ENCODE peak calls at places on chromosomes 7 and 10, in eight cellular contexts. K is Daoy; E is stimulated activated CD8-positive, alpha-beta memory T cell treated with anti-CD3 and anti-CD28 coated beads, Interleukin-7, amount 100 ng/mL, for 4 hours; R is brain microvascular endothelial cell; Q is germinal center; V is LoVo; D is SJSA1; A is spleen. S is an unnamed sample.
A peak's percentile ranks its signal among the peaks of the same experiment; 100 is the strongest.

GRCh38 chr7:44348300-44348699 is 22.9 kb upstream of the CAMK2B start:
- DNase-seq in K (no peak), E (no peak), R (peak; percentile 49), Q (peak; percentile 73), V (no peak), D (peak; percentile 29), A (no peak), S (peak; percentile 78)

GRCh38 chr7:6440381-6440780 is 7.4 kb downstream of the DAGLB start:
- DNase-seq in K (no peak), E (no peak), R (no peak), Q (no peak), V (no peak), D (no peak), A (no peak), S (no peak)

GRCh38 chr7:83876593-83876992 is 227.7 kb upstream of the SEMA3E start:
- DNase-seq in K (peak; percentile 56), E (no peak), R (peak; percentile 76), Q (no peak), V (no peak), D (no peak), A (no peak), S (no peak)

GRCh38 chr10:128711776-128712175 is 585.6 kb upstream of the MKI67 start:
- DNase-seq in K (no peak), E (no peak), R (no peak), Q (no peak), V (no peak), D (no peak), A (no peak), S (no peak)

GRCh38 chr10:96230527-96230926 is 40.8 kb downstream of the BLNK start:
- DNase-seq in K (no peak), E (no peak), R (no peak), Q (peak; percentile 27), V (no peak), D (no peak), A (no peak), S (no peak)

GRCh38 chr10:77251297-77252013 is 386.2 kb downstream of the KCNMA1 start:
- DNase-seq in K (peak; percentile 42), E (no peak), R (peak; percentile 47), Q (peak; percentile 20), V (peak; percentile 8), D (peak; percentile 50), A (no peak), S (peak; percentile 75)

GRCh38 chr10:119602241-119603095 is 5.7 kb upstream of the TIAL1 start:
- DNase-seq in K (peak; percentile 20), E (no peak), R (peak; percentile 12), Q (peak; percentile 16), V (no peak), D (peak; percentile 27), A (peak; percentile 56), S (peak; percentile 34)

GRCh38 chr7:120805636-120806388 is 52.1 kb downstream of the TSPAN12 start:
- DNase-seq in K (peak; percentile 79), E (peak; percentile 14), R (peak; percentile 52), Q (peak; percentile 59), V (peak; percentile 73), D (peak; percentile 33), A (no peak), S (peak; percentile 86)